ENCODE peak calls at places on chromosomes 12 and 14, in ten cellular contexts. N, Q, K, E, J, F, D, S, Y and M are unnamed samples.

GRCh38 chr12:31234053-31234835 is 91.7 kb downstream of the SINHCAF start:
- DNase-seq in J (no peak), D (no peak), S (no peak), K (no peak), F (no peak), E (no peak), N (peak), Y (no peak), Q (peak), M (no peak)

GRCh38 chr14:62039871-62040270 is 277.7 kb downstream of the SNAPC1 start:
- DNase-seq in K (no peak), S (no peak), F (no peak), E (no peak), J (no peak), D (no peak), Q (no peak), N (no peak), Y (no peak), M (no peak)

GRCh38 chr14:66174453-66174891 is 311.7 kb upstream of the CCDC196 start:
- DNase-seq in S (no peak), E (no peak), Y (no peak), F (no peak), D (no peak), N (no peak), Q (no peak), J (no peak), K (no peak), M (no peak)

GRCh38 chr12:74537126-74537706 is 419 bp upstream of the ATXN7L3B start:
- DNase-seq in N (no peak), K (peak), D (peak), E (peak), Q (no peak), Y (no peak), J (no peak), F (peak), S (no peak), M (no peak)

GRCh38 chr12:26153421-26154154 is 28.8 kb upstream of the BHLHE41 start:
- DNase-seq in D (no peak), K (no peak), F (peak), S (no peak), J (no peak), E (peak), Y (no peak), Q (no peak), N (no peak), M (no peak)

GRCh38 chr12:98736352-98737326 is 91.5 kb downstream of the APAF1 start:
- DNase-seq in N (no peak), S (no peak), Y (no peak), J (no peak), D (peak), Q (no peak), E (no peak), K (peak), F (no peak), M (no peak)

GRCh38 chr14:74574092-74574438 is 38.0 kb downstream of the LTBP2 start:
- DNase-seq in Y (no peak), D (no peak), E (peak), S (no peak), Q (no peak), F (no peak), K (no peak), J (no peak), N (no peak), M (no peak)

GRCh38 chr12:12927211-12928079 is 24.5 kb downstream of the GPRC5D start:
- DNase-seq in D (peak), J (no peak), S (no peak), N (no peak), F (no peak), K (no peak), Q (no peak), Y (peak), E (peak), M (peak)

GRCh38 chr12:48998497-48999353 is 450 bp downstream of the DDN start:
- DNase-seq in J (no peak), N (peak), Y (no peak), E (no peak), S (no peak), Q (no peak), D (no peak), F (peak), K (peak), M (no peak)

GRCh38 chr14:69481815-69482568 is 2.5 kb upstream of the PLEKHD1 start:
- DNase-seq in Y (no peak), F (peak), K (no peak), N (no peak), S (no peak), E (peak), D (no peak), Q (no peak), J (no peak), M (no peak)

GRCh38 chr12:80374615-80375014 is 69.4 kb upstream of the PTPRQ start:
- DNase-seq in F (no peak), N (no peak), Y (no peak), Q (no peak), J (no peak), S (no peak), E (peak), D (no peak), K (no peak), M (no peak)

GRCh38 chr12:60174914-60175313 is 579.1 kb downstream of the SLC16A7 start:
- DNase-seq in K (no peak), F (no peak), N (no peak), S (no peak), Y (no peak), J (no peak), E (no peak), Q (no peak), D (no peak), M (no peak)

GRCh38 chr14:57150449-57150848 is 118.3 kb downstream of the EXOC5 start:
- DNase-seq in E (no peak), K (no peak), F (no peak), D (no peak), Q (no peak), Y (no peak), N (no peak), J (no peak), S (no peak), M (no peak)

GRCh38 chr12:68538722-68539614 is 71.7 kb upstream of the RAP1B start:
- DNase-seq in F (peak), N (no peak), K (peak), D (no peak), Q (no peak), S (peak), Y (peak), E (no peak), J (peak), M (peak)

GRCh38 chr14:81303258-81303935 is 82.6 kb upstream of the GTF2A1 start:
- DNase-seq in Q (no peak), J (no peak), Y (no peak), F (peak), D (peak), S (peak), K (no peak), E (peak), N (peak), M (peak)

GRCh38 chr14:99725774-99726537 is 41.9 kb downstream of the CYP46A1 start:
- DNase-seq in Y (no peak), S (no peak), D (no peak), N (peak), E (no peak), F (no peak), K (no peak), Q (peak), J (peak), M (no peak)

GRCh38 chr12:107353312-107353711 is 260.0 kb upstream of the CRY1 start:
- DNase-seq in K (no peak), F (no peak), E (no peak), Y (no peak), J (no peak), Q (no peak), D (no peak), N (no peak), S (no peak), M (no peak)